ENCODE peak calls at places on chromosomes 16 and 17, in four cellular contexts. E, F, Q and K are unnamed samples.

GRCh38 chr16:2764718-2765117 is 12.3 kb downstream of the SRRM2 start:
- DNase-seq in F (no peak), E (no peak), Q (no peak), K (no peak)

GRCh38 chr17:71110326-71110725 is 941.0 kb downstream of the KCNJ2 start:
- DNase-seq in E (no peak), F (no peak), Q (no peak), K (no peak)

GRCh38 chr17:40452074-40452787 is 9.0 kb downstream of the IGFBP4 start:
- DNase-seq in Q (no peak), F (peak; percentile 77), E (peak; percentile 48), K (no peak)

GRCh38 chr17:10198509-10199249 is at the start of gene GAS7:
- DNase-seq in F (peak; percentile 67), Q (no peak), E (peak; percentile 76), K (peak; percentile 84)

GRCh38 chr17:45200701-45201100 is 21.0 kb upstream of the FMNL1 start:
- DNase-seq in Q (no peak), F (peak; percentile 82), E (peak; percentile 47), K (no peak)

GRCh38 chr16:2464333-2464732 is 4.4 kb downstream of the TEDC2 start:
- DNase-seq in F (no peak), Q (no peak), E (no peak), K (no peak)

GRCh38 chr17:13626703-13627102 is 25.0 kb upstream of the HS3ST3A1 start:
- DNase-seq in F (no peak), E (no peak), Q (no peak), K (no peak)

GRCh38 chr17:2400474-2400866 is 390 bp downstream of the MNT start:
- DNase-seq in E (no peak), Q (no peak), F (no peak), K (peak; percentile 89)

GRCh38 chr16:16092925-16093624 is 130.2 kb downstream of the ABCC6 start:
- DNase-seq in F (no peak), E (no peak), Q (no peak), K (no peak)

GRCh38 chr17:68709995-68710780 is 109.0 kb upstream of the FAM20A start:
- DNase-seq in E (no peak), Q (no peak), F (no peak), K (no peak)

GRCh38 chr16:58110590-58111330 is 18.4 kb downstream of the CFAP20 start:
- DNase-seq in E (no peak), F (no peak), Q (no peak), K (no peak)

GRCh38 chr16:1150511-1150982 is 2.4 kb upstream of the CACNA1H start:
- DNase-seq in F (no peak), E (no peak), Q (no peak), K (no peak)

GRCh38 chr16:17555176-17555575 is 84.4 kb upstream of the XYLT1 start:
- DNase-seq in E (no peak), Q (no peak), F (no peak), K (no peak)

GRCh38 chr17:33284022-33284421 is 9.1 kb downstream of the ASIC2 start:
- DNase-seq in E (peak; percentile 70), Q (no peak), F (peak; percentile 69), K (no peak)

GRCh38 chr16:3819741-3820724 is 60.5 kb downstream of the CREBBP start:
- DNase-seq in F (no peak), Q (no peak), E (no peak), K (no peak)

GRCh38 chr16:57709663-57710062 is 15.1 kb downstream of the DRC7 start:
- DNase-seq in E (no peak), Q (no peak), F (no peak), K (no peak)

GRCh38 chr16:31487720-31488629 is 5.1 kb downstream of the SLC5A2 start:
- DNase-seq in F (no peak), E (no peak), Q (no peak), K (peak; percentile 91)

GRCh38 chr17:75516255-75516618 is at the start of gene TSEN54:
- DNase-seq in E (peak; percentile 92), Q (peak; percentile 94), F (peak; percentile 88), K (peak; percentile 98)

GRCh38 chr17:75513667-75514052 is 1.7 kb downstream of the CASKIN2 start:
- DNase-seq in E (no peak), Q (no peak), F (no peak), K (peak; percentile 60)

GRCh38 chr17:75514299-75515228 is 773 bp downstream of the CASKIN2 start:
- DNase-seq in F (no peak), Q (peak; percentile 90), E (no peak), K (peak; percentile 71)

GRCh38 chr17:75515523-75516254 is at the start of gene CASKIN2:
- DNase-seq in E (peak; percentile 94), Q (peak; percentile 96), F (peak; percentile 92), K (peak; percentile 98)

GRCh38 chr17:75515229-75515522 is 161 bp downstream of the CASKIN2 start:
- DNase-seq in Q (no peak), F (no peak), E (no peak), K (no peak)
- H3K4me1 ChIP-seq in Q (peaks cover 6% of the 10 kb centered on the region), F (peaks cover 56% of the 10 kb centered on the region), E (peaks cover 52% of the 10 kb centered on the region), K (peaks cover 35% of the 10 kb centered on the region)

DNA sequence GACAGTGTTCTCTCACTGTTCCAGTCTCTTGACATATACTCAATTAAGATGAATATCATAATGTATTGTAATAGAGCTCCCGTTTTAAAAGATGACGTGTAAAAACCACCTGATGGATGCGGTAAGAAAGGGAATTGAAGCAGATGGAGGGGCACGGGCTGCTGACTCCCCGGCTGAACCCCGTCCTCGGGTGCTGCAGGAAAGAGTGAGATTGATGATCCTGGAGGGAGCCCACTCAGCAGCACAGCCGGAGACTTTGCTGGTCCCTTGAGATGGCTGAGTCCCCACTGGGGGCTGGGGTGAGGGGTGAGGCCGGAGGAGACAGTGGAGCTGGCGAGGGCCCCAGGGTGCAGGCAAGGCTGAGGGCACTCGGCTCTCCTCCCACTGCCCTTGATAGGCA is 217.4 kb downstream of the RPTOR start:
- DNase-seq in E (no peak), F (no peak), Q (no peak), K (no peak)
- H3K4me3 ChIP-seq in E (no peak overlapping the region), F (no peak overlapping the region), Q (no peak overlapping the region), K (no peak overlapping the region)

GRCh38 chr16:83996481-83997252 is 28.6 kb downstream of the NECAB2 start:
- DNase-seq in Q (no peak), F (no peak), E (no peak), K (no peak)
- TF ChIP-seq CTCF in Q (no peak), F (no peak), E (no peak), K (no peak)

DNA sequence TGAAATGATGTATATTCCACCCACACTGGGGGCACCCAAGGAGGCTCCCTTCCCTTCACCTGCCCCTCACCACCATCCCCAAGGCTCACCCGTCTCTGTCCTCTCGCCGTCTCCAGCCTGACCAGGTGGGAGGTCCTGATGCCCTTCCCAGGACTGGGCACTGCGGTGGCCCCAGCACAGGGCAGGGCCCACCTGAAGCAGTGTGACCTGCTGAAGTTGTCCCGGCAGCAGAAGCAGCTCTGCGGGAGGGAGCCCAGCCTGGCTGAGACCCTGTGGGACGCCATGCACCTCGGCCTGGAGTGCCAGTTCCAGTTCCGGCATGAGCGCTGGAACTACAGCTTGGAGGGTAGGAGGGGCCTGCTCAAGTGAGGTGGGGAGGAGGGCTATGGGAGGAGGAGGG is 9.9 kb downstream of the PPY start:
- DNase-seq in F (no peak), Q (no peak), E (no peak), K (no peak)
- H3K4me1 ChIP-seq in F (peaks cover 3% of the 10 kb centered on the region), Q (no peaks in the 10 kb centered on the region), E (peaks cover 2% of the 10 kb centered on the region), K (peaks cover 4% of the 10 kb centered on the region)

GRCh38 chr17:83077411-83077810 is 2.0 kb upstream of the METRNL start:
- DNase-seq in E (no peak), F (no peak), Q (no peak), K (no peak)

GRCh38 chr17:83079340-83079747 is at the start of gene METRNL:
- DNase-seq in F (no peak), Q (no peak), E (peak; percentile 72), K (peak; percentile 92)

GRCh38 chr17:83076930-83077329 is 2.5 kb upstream of the METRNL start:
- DNase-seq in Q (no peak), F (no peak), E (no peak), K (no peak)

GRCh38 chr17:83079766-83080616 is 582 bp downstream of the METRNL start:
- DNase-seq in F (no peak), E (no peak), Q (no peak), K (no peak)

GRCh38 chr17:83078378-83079339 is 750 bp upstream of the METRNL start:
- DNase-seq in E (no peak), F (no peak), Q (no peak), K (no peak)
- H3K4me3 ChIP-seq in E (peak overlapping the region; percentile 78), F (peak overlapping the region; percentile 80), Q (peak overlapping the region; percentile 78), K (peak overlapping the region; percentile 67)

GRCh38 chr17:5281814-5282638 is at the start of gene RABEP1:
- DNase-seq in Q (peak; percentile 87), F (peak; percentile 89), E (peak; percentile 82), K (peak; percentile 96)
- TF ChIP-seq CTCF in Q (no peak), F (no peak), E (peak; percentile 15), K (peak; percentile 31)

GRCh38 chr16:11105038-11105903 is 150.7 kb downstream of the SOCS1 start:
- DNase-seq in F (peak; percentile 73), Q (no peak), E (peak; percentile 67), K (no peak)

GRCh38 chr16:11107781-11108465 is 148.1 kb downstream of the SOCS1 start:
- DNase-seq in E (no peak), F (no peak), Q (no peak), K (no peak)

GRCh38 chr16:11108466-11108805 is 147.6 kb downstream of the SOCS1 start:
- DNase-seq in E (no peak), Q (no peak), F (no peak), K (no peak)

GRCh38 chr16:11104168-11105037 is 151.6 kb downstream of the SOCS1 start:
- DNase-seq in F (no peak), E (no peak), Q (no peak), K (no peak)

DNA sequence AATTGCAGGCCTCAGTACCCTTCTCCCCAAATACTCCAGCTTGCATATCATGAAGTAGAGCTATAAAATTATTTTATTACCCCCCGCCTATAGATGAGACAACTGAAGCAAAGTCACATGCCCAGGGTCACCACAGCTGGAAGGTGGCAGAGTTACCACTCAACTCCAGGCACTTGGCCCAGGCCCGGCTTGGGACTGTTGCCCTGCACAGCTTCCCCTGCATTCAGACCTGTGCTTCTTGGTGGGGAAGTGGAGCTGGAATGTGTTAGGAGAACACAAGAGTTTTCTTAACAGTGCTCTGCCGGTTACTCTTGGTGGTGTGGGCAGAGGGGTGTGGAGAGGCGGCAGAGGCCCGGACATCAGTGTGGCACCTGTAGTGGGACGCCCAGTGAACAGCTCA is 149.3 kb downstream of the SOCS1 start:
- DNase-seq in E (no peak), Q (no peak), F (no peak), K (no peak)
- H3K4me1 ChIP-seq in E (peaks cover 33% of the 10 kb centered on the region), Q (peaks cover 11% of the 10 kb centered on the region), F (peaks cover 64% of the 10 kb centered on the region), K (peaks cover 41% of the 10 kb centered on the region)